ENCODE peak calls at places on chromosomes 3 and 15, in ten cellular contexts. One of them, this sample, is unnamed.

GRCh38 chr3:24505678-24506560 is 11.3 kb upstream of the THRB start:
- DNase-seq in CMK: no peak
- DNase-seq in uterus: no peak
- DNase-seq in AG09319: no peak
- DNase-seq in sciatic nerve: no peak
- DNase-seq in ovary: no peak
- DNase-seq in activated T-cell treated with anti-CD3 and anti-CD28 coated beads for 1 hour: no peak
- DNase-seq in WTC11: no peak
- DNase-seq in kidney epithelial cell: no peak
- DNase-seq in ecto neural progenitor cell: no peak
- DNase-seq in this sample: no peak

GRCh38 chr3:78791745-78792144 is 976.1 kb downstream of the ROBO1 start:
- DNase-seq in WTC11: no peak
- DNase-seq in ovary: no peak
- DNase-seq in activated T-cell treated with anti-CD3 and anti-CD28 coated beads for 1 hour: no peak
- DNase-seq in ecto neural progenitor cell: no peak
- DNase-seq in sciatic nerve: no peak
- DNase-seq in kidney epithelial cell: no peak
- DNase-seq in CMK: no peak
- DNase-seq in AG09319: no peak
- DNase-seq in uterus: no peak
- DNase-seq in this sample: no peak

GRCh38 chr3:12194209-12194608 is 35.5 kb upstream of the TIMP4 start:
- DNase-seq in activated T-cell treated with anti-CD3 and anti-CD28 coated beads for 1 hour: no peak
- DNase-seq in sciatic nerve: no peak
- DNase-seq in kidney epithelial cell: peak
- DNase-seq in CMK: no peak
- DNase-seq in WTC11: no peak
- DNase-seq in ovary: no peak
- DNase-seq in uterus: no peak
- DNase-seq in AG09319: peak
- DNase-seq in ecto neural progenitor cell: no peak
- DNase-seq in this sample: no peak

GRCh38 chr3:124609402-124609801 is 120.8 kb upstream of the UMPS start:
- DNase-seq in sciatic nerve: no peak
- DNase-seq in ecto neural progenitor cell: no peak
- DNase-seq in activated T-cell treated with anti-CD3 and anti-CD28 coated beads for 1 hour: no peak
- DNase-seq in CMK: no peak
- DNase-seq in WTC11: no peak
- DNase-seq in kidney epithelial cell: no peak
- DNase-seq in AG09319: no peak
- DNase-seq in ovary: no peak
- DNase-seq in uterus: no peak
- DNase-seq in this sample: no peak

GRCh38 chr3:34011171-34012101 is 213.0 kb downstream of the PDCD6IP start:
- DNase-seq in AG09319: no peak
- DNase-seq in ovary: no peak
- DNase-seq in kidney epithelial cell: no peak
- DNase-seq in activated T-cell treated with anti-CD3 and anti-CD28 coated beads for 1 hour: no peak
- DNase-seq in ecto neural progenitor cell: no peak
- DNase-seq in sciatic nerve: no peak
- DNase-seq in uterus: no peak
- DNase-seq in CMK: no peak
- DNase-seq in WTC11: no peak
- DNase-seq in this sample: no peak

GRCh38 chr15:52193321-52193720 is 2.1 kb upstream of the GNB5 start:
- DNase-seq in activated T-cell treated with anti-CD3 and anti-CD28 coated beads for 1 hour: no peak
- DNase-seq in kidney epithelial cell: no peak
- DNase-seq in ovary: no peak
- DNase-seq in WTC11: no peak
- DNase-seq in uterus: no peak
- DNase-seq in CMK: no peak
- DNase-seq in AG09319: no peak
- DNase-seq in ecto neural progenitor cell: no peak
- DNase-seq in sciatic nerve: no peak
- DNase-seq in this sample: no peak

GRCh38 chr3:123728014-123728413 is 143.2 kb upstream of the HACD2 start:
- DNase-seq in ovary: no peak
- DNase-seq in kidney epithelial cell: no peak
- DNase-seq in ecto neural progenitor cell: no peak
- DNase-seq in activated T-cell treated with anti-CD3 and anti-CD28 coated beads for 1 hour: no peak
- DNase-seq in CMK: no peak
- DNase-seq in uterus: no peak
- DNase-seq in sciatic nerve: no peak
- DNase-seq in WTC11: no peak
- DNase-seq in AG09319: no peak
- DNase-seq in this sample: no peak

GRCh38 chr3:36991147-36991546 is 1.8 kb downstream of the EPM2AIP1 start:
- DNase-seq in ovary: no peak
- DNase-seq in WTC11: no peak
- DNase-seq in CMK: no peak
- DNase-seq in ecto neural progenitor cell: no peak
- DNase-seq in uterus: no peak
- DNase-seq in activated T-cell treated with anti-CD3 and anti-CD28 coated beads for 1 hour: no peak
- DNase-seq in AG09319: no peak
- DNase-seq in sciatic nerve: no peak
- DNase-seq in kidney epithelial cell: no peak
- DNase-seq in this sample: no peak

GRCh38 chr15:91921188-91921820 is 67.8 kb downstream of the SLCO3A1 start:
- DNase-seq in AG09319: no peak
- DNase-seq in ovary: no peak
- DNase-seq in WTC11: no peak
- DNase-seq in ecto neural progenitor cell: no peak
- DNase-seq in CMK: no peak
- DNase-seq in sciatic nerve: no peak
- DNase-seq in uterus: no peak
- DNase-seq in activated T-cell treated with anti-CD3 and anti-CD28 coated beads for 1 hour: no peak
- DNase-seq in kidney epithelial cell: no peak
- DNase-seq in this sample: no peak

GRCh38 chr3:161413127-161413854 is 42.0 kb upstream of the SPTSSB start:
- DNase-seq in uterus: peak
- DNase-seq in ovary: no peak
- DNase-seq in ecto neural progenitor cell: no peak
- DNase-seq in AG09319: no peak
- DNase-seq in kidney epithelial cell: no peak
- DNase-seq in activated T-cell treated with anti-CD3 and anti-CD28 coated beads for 1 hour: no peak
- DNase-seq in CMK: no peak
- DNase-seq in sciatic nerve: peak
- DNase-seq in WTC11: no peak
- DNase-seq in this sample: no peak

GRCh38 chr3:190385835-190386688 is 1.9 kb upstream of the CLDN16 start:
- DNase-seq in kidney epithelial cell: peak
- DNase-seq in CMK: no peak
- DNase-seq in ecto neural progenitor cell: no peak
- DNase-seq in sciatic nerve: no peak
- DNase-seq in AG09319: peak
- DNase-seq in WTC11: no peak
- DNase-seq in ovary: no peak
- DNase-seq in activated T-cell treated with anti-CD3 and anti-CD28 coated beads for 1 hour: no peak
- DNase-seq in uterus: no peak
- DNase-seq in this sample: no peak

GRCh38 chr3:42387802-42388651 is 22.4 kb downstream of the LYZL4 start:
- DNase-seq in AG09319: no peak
- DNase-seq in CMK: no peak
- DNase-seq in ovary: no peak
- DNase-seq in uterus: no peak
- DNase-seq in ecto neural progenitor cell: no peak
- DNase-seq in kidney epithelial cell: no peak
- DNase-seq in sciatic nerve: no peak
- DNase-seq in WTC11: no peak
- DNase-seq in activated T-cell treated with anti-CD3 and anti-CD28 coated beads for 1 hour: peak
- DNase-seq in this sample: no peak

GRCh38 chr3:172102123-172102882 is 62.9 kb downstream of the FNDC3B start:
- DNase-seq in CMK: no peak
- DNase-seq in sciatic nerve: no peak
- DNase-seq in activated T-cell treated with anti-CD3 and anti-CD28 coated beads for 1 hour: peak
- DNase-seq in WTC11: no peak
- DNase-seq in ovary: no peak
- DNase-seq in AG09319: no peak
- DNase-seq in kidney epithelial cell: no peak
- DNase-seq in ecto neural progenitor cell: no peak
- DNase-seq in uterus: no peak
- DNase-seq in this sample: no peak

GRCh38 chr15:91589360-91589759 is 264.1 kb upstream of the SLCO3A1 start:
- DNase-seq in WTC11: no peak
- DNase-seq in uterus: no peak
- DNase-seq in activated T-cell treated with anti-CD3 and anti-CD28 coated beads for 1 hour: no peak
- DNase-seq in ovary: no peak
- DNase-seq in kidney epithelial cell: no peak
- DNase-seq in ecto neural progenitor cell: no peak
- DNase-seq in sciatic nerve: no peak
- DNase-seq in AG09319: no peak
- DNase-seq in CMK: no peak
- DNase-seq in this sample: no peak

GRCh38 chr15:40398413-40398873 is 7.2 kb upstream of the IVD start:
- DNase-seq in ovary: no peak
- DNase-seq in WTC11: no peak
- DNase-seq in AG09319: no peak
- DNase-seq in uterus: no peak
- DNase-seq in kidney epithelial cell: no peak
- DNase-seq in CMK: peak
- DNase-seq in activated T-cell treated with anti-CD3 and anti-CD28 coated beads for 1 hour: no peak
- DNase-seq in ecto neural progenitor cell: no peak
- DNase-seq in sciatic nerve: no peak
- DNase-seq in this sample: no peak

GRCh38 chr3:112134335-112135124 is 1.5 kb upstream of the GCSAM start:
- DNase-seq in WTC11: no peak
- DNase-seq in ecto neural progenitor cell: no peak
- DNase-seq in sciatic nerve: no peak
- DNase-seq in kidney epithelial cell: no peak
- DNase-seq in ovary: no peak
- DNase-seq in CMK: no peak
- DNase-seq in uterus: no peak
- DNase-seq in AG09319: no peak
- DNase-seq in activated T-cell treated with anti-CD3 and anti-CD28 coated beads for 1 hour: no peak
- DNase-seq in this sample: no peak

GRCh38 chr3:126413693-126414080 is 19.0 kb downstream of the CFAP100 start:
- DNase-seq in AG09319: no peak
- DNase-seq in kidney epithelial cell: no peak
- DNase-seq in ecto neural progenitor cell: peak
- DNase-seq in activated T-cell treated with anti-CD3 and anti-CD28 coated beads for 1 hour: no peak
- DNase-seq in CMK: no peak
- DNase-seq in ovary: no peak
- DNase-seq in WTC11: no peak
- DNase-seq in sciatic nerve: peak
- DNase-seq in uterus: no peak
- DNase-seq in this sample: no peak

GRCh38 chr3:123475786-123476185 is 26.9 kb upstream of the ADCY5 start:
- DNase-seq in ovary: no peak
- DNase-seq in AG09319: no peak
- DNase-seq in WTC11: no peak
- DNase-seq in CMK: no peak
- DNase-seq in ecto neural progenitor cell: no peak
- DNase-seq in sciatic nerve: no peak
- DNase-seq in uterus: no peak
- DNase-seq in kidney epithelial cell: no peak
- DNase-seq in activated T-cell treated with anti-CD3 and anti-CD28 coated beads for 1 hour: no peak
- DNase-seq in this sample: no peak

GRCh38 chr15:65375871-65376552 is 1.8 kb downstream of the IGDCC3 start:
- DNase-seq in WTC11: no peak
- DNase-seq in uterus: no peak
- DNase-seq in sciatic nerve: no peak
- DNase-seq in AG09319: no peak
- DNase-seq in activated T-cell treated with anti-CD3 and anti-CD28 coated beads for 1 hour: no peak
- DNase-seq in ovary: no peak
- DNase-seq in ecto neural progenitor cell: peak
- DNase-seq in CMK: no peak
- DNase-seq in kidney epithelial cell: no peak
- DNase-seq in this sample: no peak

GRCh38 chr3:38579146-38579545 is 70.3 kb downstream of the SCN5A start:
- DNase-seq in ecto neural progenitor cell: peak
- DNase-seq in ovary: no peak
- DNase-seq in CMK: no peak
- DNase-seq in sciatic nerve: peak
- DNase-seq in activated T-cell treated with anti-CD3 and anti-CD28 coated beads for 1 hour: no peak
- DNase-seq in uterus: no peak
- DNase-seq in WTC11: peak
- DNase-seq in AG09319: no peak
- DNase-seq in kidney epithelial cell: no peak
- DNase-seq in this sample: peak

GRCh38 chr3:187027531-187027936 is 97.2 kb downstream of the ST6GAL1 start:
- DNase-seq in AG09319: no peak
- DNase-seq in CMK: no peak
- DNase-seq in sciatic nerve: no peak
- DNase-seq in activated T-cell treated with anti-CD3 and anti-CD28 coated beads for 1 hour: peak
- DNase-seq in WTC11: no peak
- DNase-seq in uterus: no peak
- DNase-seq in ovary: no peak
- DNase-seq in kidney epithelial cell: no peak
- DNase-seq in ecto neural progenitor cell: no peak
- DNase-seq in this sample: no peak

GRCh38 chr3:105584351-105584790 is 217.7 kb downstream of the ALCAM start:
- DNase-seq in AG09319: no peak
- DNase-seq in WTC11: peak
- DNase-seq in activated T-cell treated with anti-CD3 and anti-CD28 coated beads for 1 hour: no peak
- DNase-seq in sciatic nerve: no peak
- DNase-seq in kidney epithelial cell: no peak
- DNase-seq in ecto neural progenitor cell: no peak
- DNase-seq in ovary: no peak
- DNase-seq in CMK: no peak
- DNase-seq in uterus: no peak
- DNase-seq in this sample: no peak

GRCh38 chr3:79297242-79297641 is 470.6 kb downstream of the ROBO1 start:
- DNase-seq in AG09319: peak
- DNase-seq in sciatic nerve: no peak
- DNase-seq in CMK: no peak
- DNase-seq in kidney epithelial cell: peak
- DNase-seq in WTC11: no peak
- DNase-seq in ecto neural progenitor cell: no peak
- DNase-seq in activated T-cell treated with anti-CD3 and anti-CD28 coated beads for 1 hour: no peak
- DNase-seq in ovary: no peak
- DNase-seq in uterus: no peak
- DNase-seq in this sample: no peak

GRCh38 chr3:46114324-46114988 is 87.2 kb upstream of the XCR1 start:
- DNase-seq in kidney epithelial cell: peak
- DNase-seq in AG09319: peak
- DNase-seq in uterus: no peak
- DNase-seq in ovary: no peak
- DNase-seq in ecto neural progenitor cell: no peak
- DNase-seq in CMK: no peak
- DNase-seq in WTC11: no peak
- DNase-seq in sciatic nerve: no peak
- DNase-seq in activated T-cell treated with anti-CD3 and anti-CD28 coated beads for 1 hour: no peak
- DNase-seq in this sample: no peak

GRCh38 chr3:105351821-105352220 is 14.9 kb upstream of the ALCAM start:
- DNase-seq in kidney epithelial cell: no peak
- DNase-seq in activated T-cell treated with anti-CD3 and anti-CD28 coated beads for 1 hour: no peak
- DNase-seq in ovary: no peak
- DNase-seq in sciatic nerve: no peak
- DNase-seq in WTC11: no peak
- DNase-seq in ecto neural progenitor cell: no peak
- DNase-seq in AG09319: no peak
- DNase-seq in uterus: no peak
- DNase-seq in CMK: no peak
- DNase-seq in this sample: no peak

GRCh38 chr15:100931143-100931890 is 12.2 kb downstream of the LRRK1 start:
- DNase-seq in kidney epithelial cell: no peak
- DNase-seq in uterus: no peak
- DNase-seq in ovary: no peak
- DNase-seq in WTC11: no peak
- DNase-seq in activated T-cell treated with anti-CD3 and anti-CD28 coated beads for 1 hour: no peak
- DNase-seq in CMK: no peak
- DNase-seq in sciatic nerve: no peak
- DNase-seq in AG09319: no peak
- DNase-seq in ecto neural progenitor cell: peak
- DNase-seq in this sample: no peak

This sample was measured in psoas muscle.